ENCODE peak calls at places on chromosomes 5 and 9, in five cellular contexts. One of them, this sample, is unnamed.

GRCh38 chr9:2972475-2972874 is 128.6 kb upstream of the PUM3 start:
- DNase-seq in tibial artery: no peak
- DNase-seq in nephron progenitor cell: no peak
- DNase-seq in fibroblast of pulmonary artery: no peak
- DNase-seq in osteocyte: no peak
- DNase-seq in this sample: no peak

GRCh38 chr5:149940077-149940574 is 4.5 kb downstream of the PDE6A start:
- DNase-seq in nephron progenitor cell: no peak
- DNase-seq in fibroblast of pulmonary artery: peak
- DNase-seq in tibial artery: no peak
- DNase-seq in osteocyte: no peak
- DNase-seq in this sample: no peak

GRCh38 chr5:139648205-139649081 is at the start of gene CXXC5:
- DNase-seq in osteocyte: peak
- DNase-seq in fibroblast of pulmonary artery: peak
- DNase-seq in tibial artery: peak
- DNase-seq in nephron progenitor cell: peak
- DNase-seq in this sample: peak

GRCh38 chr9:87615547-87616148 is 110.3 kb upstream of the CTSL start:
- DNase-seq in tibial artery: no peak
- DNase-seq in fibroblast of pulmonary artery: peak
- DNase-seq in osteocyte: no peak
- DNase-seq in nephron progenitor cell: no peak
- DNase-seq in this sample: no peak

GRCh38 chr9:121331992-121332685 is 37.9 kb downstream of the STOM start:
- DNase-seq in tibial artery: no peak
- DNase-seq in nephron progenitor cell: no peak
- DNase-seq in osteocyte: no peak
- DNase-seq in fibroblast of pulmonary artery: peak
- DNase-seq in this sample: no peak

GRCh38 chr9:68933434-68934318 is 80.2 kb downstream of the PRKACG start:
- DNase-seq in fibroblast of pulmonary artery: no peak
- DNase-seq in tibial artery: no peak
- DNase-seq in osteocyte: no peak
- DNase-seq in nephron progenitor cell: peak
- DNase-seq in this sample: peak

GRCh38 chr5:138955672-138956295 is 80.6 kb upstream of the LRRTM2 start:
- DNase-seq in osteocyte: no peak
- DNase-seq in fibroblast of pulmonary artery: no peak
- DNase-seq in nephron progenitor cell: no peak
- DNase-seq in tibial artery: peak
- DNase-seq in this sample: no peak

GRCh38 chr9:13378171-13378570 is 98.7 kb upstream of the MPDZ start:
- DNase-seq in tibial artery: no peak
- DNase-seq in osteocyte: no peak
- DNase-seq in fibroblast of pulmonary artery: peak
- DNase-seq in nephron progenitor cell: no peak
- DNase-seq in this sample: no peak

GRCh38 chr9:87238545-87238944 is 259.1 kb upstream of the DAPK1 start:
- DNase-seq in nephron progenitor cell: no peak
- DNase-seq in osteocyte: no peak
- DNase-seq in tibial artery: no peak
- DNase-seq in fibroblast of pulmonary artery: no peak
- DNase-seq in this sample: no peak

GRCh38 chr5:180658774-180659564 is 9.6 kb upstream of the FLT4 start:
- DNase-seq in nephron progenitor cell: no peak
- DNase-seq in osteocyte: no peak
- DNase-seq in tibial artery: no peak
- DNase-seq in fibroblast of pulmonary artery: no peak
- DNase-seq in this sample: no peak

GRCh38 chr5:107592515-107592914 is 78.2 kb downstream of the EFNA5 start:
- DNase-seq in tibial artery: no peak
- DNase-seq in osteocyte: no peak
- DNase-seq in fibroblast of pulmonary artery: no peak
- DNase-seq in nephron progenitor cell: no peak
- DNase-seq in this sample: no peak

GRCh38 chr5:151028717-151029116 is 8.3 kb downstream of the GPX3 start:
- DNase-seq in nephron progenitor cell: no peak
- DNase-seq in tibial artery: peak
- DNase-seq in fibroblast of pulmonary artery: no peak
- DNase-seq in osteocyte: no peak
- DNase-seq in this sample: no peak

GRCh38 chr9:116030532-116030931 is 123.1 kb upstream of the PAPPA start:
- DNase-seq in osteocyte: no peak
- DNase-seq in fibroblast of pulmonary artery: peak
- DNase-seq in tibial artery: no peak
- DNase-seq in nephron progenitor cell: no peak
- DNase-seq in this sample: no peak

GRCh38 chr9:132141364-132141947 is 20.4 kb upstream of the NTNG2 start:
- DNase-seq in nephron progenitor cell: peak
- DNase-seq in fibroblast of pulmonary artery: no peak
- DNase-seq in osteocyte: no peak
- DNase-seq in tibial artery: no peak
- DNase-seq in this sample: no peak

GRCh38 chr5:60551250-60551649 is 148.7 kb downstream of the DEPDC1B start:
- DNase-seq in nephron progenitor cell: no peak
- DNase-seq in fibroblast of pulmonary artery: no peak
- DNase-seq in osteocyte: no peak
- DNase-seq in tibial artery: no peak
- DNase-seq in this sample: no peak

GRCh38 chr9:134923466-134923865 is 5.8 kb upstream of the FCN1 start:
- DNase-seq in tibial artery: no peak
- DNase-seq in fibroblast of pulmonary artery: no peak
- DNase-seq in osteocyte: peak
- DNase-seq in nephron progenitor cell: no peak
- DNase-seq in this sample: no peak

GRCh38 chr9:135850737-135851136 is 56.6 kb downstream of the CAMSAP1 start:
- DNase-seq in tibial artery: no peak
- DNase-seq in osteocyte: no peak
- DNase-seq in fibroblast of pulmonary artery: no peak
- DNase-seq in nephron progenitor cell: no peak
- DNase-seq in this sample: no peak

GRCh38 chr9:75372499-75373268 is 284.4 kb downstream of the OSTF1 start:
- DNase-seq in fibroblast of pulmonary artery: no peak
- DNase-seq in tibial artery: peak
- DNase-seq in nephron progenitor cell: no peak
- DNase-seq in osteocyte: no peak
- DNase-seq in this sample: no peak
- TF ChIP-seq CTCF in fibroblast of pulmonary artery: no peak
- TF ChIP-seq CTCF in tibial artery: no peak
- TF ChIP-seq CTCF in nephron progenitor cell: no peak
- TF ChIP-seq CTCF in osteocyte: peak
- TF ChIP-seq CTCF in this sample: no peak

GRCh38 chr9:113589890-113590289 is 126.4 kb downstream of the RGS3 start:
- DNase-seq in tibial artery: no peak
- DNase-seq in osteocyte: no peak
- DNase-seq in nephron progenitor cell: no peak
- DNase-seq in fibroblast of pulmonary artery: peak
- DNase-seq in this sample: no peak
- TF ChIP-seq CTCF in tibial artery: peak
- TF ChIP-seq CTCF in osteocyte: peak
- TF ChIP-seq CTCF in nephron progenitor cell: peak
- TF ChIP-seq CTCF in fibroblast of pulmonary artery: peak
- TF ChIP-seq CTCF in this sample: peak

GRCh38 chr9:9389904-9390303 is 1222.9 kb downstream of the PTPRD start:
- DNase-seq in fibroblast of pulmonary artery: no peak
- DNase-seq in nephron progenitor cell: no peak
- DNase-seq in tibial artery: no peak
- DNase-seq in osteocyte: no peak
- DNase-seq in this sample: no peak

GRCh38 chr9:9392755-9393154 is 1220.0 kb downstream of the PTPRD start:
- DNase-seq in osteocyte: no peak
- DNase-seq in tibial artery: no peak
- DNase-seq in fibroblast of pulmonary artery: no peak
- DNase-seq in nephron progenitor cell: no peak
- DNase-seq in this sample: no peak

GRCh38 chr9:9387511-9388115 is 1225.2 kb downstream of the PTPRD start:
- DNase-seq in tibial artery: no peak
- DNase-seq in osteocyte: no peak
- DNase-seq in fibroblast of pulmonary artery: no peak
- DNase-seq in nephron progenitor cell: no peak
- DNase-seq in this sample: no peak
- TF ChIP-seq CTCF in tibial artery: no peak
- TF ChIP-seq CTCF in osteocyte: no peak
- TF ChIP-seq CTCF in fibroblast of pulmonary artery: no peak
- TF ChIP-seq CTCF in nephron progenitor cell: no peak
- TF ChIP-seq CTCF in this sample: no peak

DNA sequence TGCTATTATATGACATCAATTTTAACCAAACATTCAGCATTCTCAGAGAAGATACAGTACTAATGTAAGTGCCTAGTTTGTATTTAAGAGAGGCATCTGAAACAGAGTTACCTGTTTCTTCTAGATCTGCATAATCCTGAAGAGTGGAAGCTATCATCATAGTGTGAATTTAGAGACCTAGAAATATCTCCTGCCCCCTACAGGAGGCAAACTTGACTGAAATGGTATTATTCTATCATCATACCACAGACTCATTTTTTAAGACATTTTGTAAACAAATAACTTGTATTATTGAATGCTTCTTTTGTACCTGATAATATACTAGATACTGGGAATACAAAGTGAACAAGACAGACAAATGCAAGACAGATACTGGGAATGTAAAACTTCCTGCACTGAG is 216.8 kb upstream of the RPS23 start:
- DNase-seq in tibial artery: no peak
- DNase-seq in nephron progenitor cell: no peak
- DNase-seq in fibroblast of pulmonary artery: peak
- DNase-seq in osteocyte: no peak
- DNase-seq in this sample: no peak
- TF ChIP-seq CTCF in tibial artery: no peak
- TF ChIP-seq CTCF in nephron progenitor cell: no peak
- TF ChIP-seq CTCF in fibroblast of pulmonary artery: peak
- TF ChIP-seq CTCF in osteocyte: peak
- TF ChIP-seq CTCF in this sample: no peak